ENCODE peak calls at places on chromosomes 6 and 20, in five cellular contexts. V is left colon, S is OCI-M1, T is NCI-H1105 treated with DMSO at 0.1 percent for 48 hours, A is HS-27A. Z is an unnamed sample.

GRCh38 chr6:123448306-123448884 is 188.4 kb downstream of the TRDN start:
- DNase-seq in A (no peak), V (no peak), T (no peak), S (no peak), Z (no peak)

GRCh38 chr6:43205849-43206248 is 23.4 kb downstream of the DNPH1 start:
- DNase-seq in T (no peak), S (no peak), V (no peak), A (no peak), Z (no peak)

GRCh38 chr20:62489186-62489939 is 13.6 kb upstream of the GATA5 start:
- DNase-seq in T (no peak), V (no peak), S (no peak), A (no peak), Z (peak)

GRCh38 chr20:41154436-41155176 is 17.3 kb downstream of the PLCG1 start:
- DNase-seq in V (no peak), S (no peak), A (no peak), T (no peak), Z (no peak)

GRCh38 chr6:16761469-16762264 is 407 bp upstream of the ATXN1 start:
- DNase-seq in V (peak), S (peak), A (no peak), T (peak), Z (peak)

GRCh38 chr20:14337400-14338171 is at the start of gene FLRT3:
- DNase-seq in T (peak), S (peak), V (peak), A (peak), Z (peak)

GRCh38 chr20:3248167-3248992 is 9.4 kb upstream of the SLC4A11 start:
- DNase-seq in V (no peak), T (peak), A (no peak), S (peak), Z (no peak)

GRCh38 chr20:62578294-62578897 is 63.9 kb upstream of the SLCO4A1 start:
- DNase-seq in S (peak), V (no peak), T (no peak), A (no peak), Z (no peak)

GRCh38 chr20:10332656-10333421 is 101.2 kb downstream of the MKKS start:
- DNase-seq in V (no peak), A (no peak), S (no peak), T (peak), Z (no peak)

GRCh38 chr6:22334778-22335177 is 37.9 kb upstream of the PRL start:
- DNase-seq in V (no peak), T (no peak), S (peak), A (no peak), Z (no peak)

GRCh38 chr6:1624071-1624847 is 14.5 kb downstream of the FOXC1 start:
- DNase-seq in V (peak), S (no peak), A (no peak), T (no peak), Z (no peak)

GRCh38 chr6:106476326-106477105 is 116.0 kb downstream of the CRYBG1 start:
- DNase-seq in S (no peak), A (peak), V (no peak), T (no peak), Z (peak)

GRCh38 chr6:48535569-48535968 is 424.6 kb upstream of the PTCHD4 start:
- DNase-seq in T (no peak), S (peak), V (no peak), A (peak), Z (peak)

Z was measured in RWPE1.